ENCODE peak calls at places on chromosomes 16 and 17, in seven cellular contexts. One of them, this sample, is unnamed. For H3K4me1, the result is how much of the 10 kb centered on the place peaks cover.

GRCh38 chr17:5418858-5419355 is 555 bp downstream of the NUP88 start:
- DNase-seq in Peyer's patch: no peak
- DNase-seq in colonic mucosa: peak
- DNase-seq in fibroblast of lung: peak
- DNase-seq in PC-3: peak
- DNase-seq in right lobe of liver: no peak
- DNase-seq in ovary: no peak
- DNase-seq in this sample: peak

GRCh38 chr17:62578757-62579487 is 48.5 kb upstream of the MRC2 start:
- DNase-seq in Peyer's patch: no peak
- DNase-seq in colonic mucosa: no peak
- DNase-seq in fibroblast of lung: no peak
- DNase-seq in PC-3: no peak
- DNase-seq in right lobe of liver: no peak
- DNase-seq in ovary: no peak
- DNase-seq in this sample: no peak

GRCh38 chr16:68473358-68474064 is 25.2 kb upstream of the SMPD3 start:
- DNase-seq in Peyer's patch: peak
- DNase-seq in colonic mucosa: no peak
- DNase-seq in fibroblast of lung: no peak
- DNase-seq in PC-3: no peak
- DNase-seq in right lobe of liver: peak
- DNase-seq in ovary: no peak
- DNase-seq in this sample: no peak

GRCh38 chr17:51487947-51488346 is 227.6 kb downstream of the UTP18 start:
- DNase-seq in Peyer's patch: no peak
- DNase-seq in colonic mucosa: no peak
- DNase-seq in fibroblast of lung: no peak
- DNase-seq in PC-3: peak
- DNase-seq in right lobe of liver: no peak
- DNase-seq in ovary: no peak
- DNase-seq in this sample: no peak

GRCh38 chr17:19383681-19384470 is 3.1 kb downstream of the MFAP4 start:
- DNase-seq in Peyer's patch: no peak
- DNase-seq in colonic mucosa: no peak
- DNase-seq in fibroblast of lung: no peak
- DNase-seq in PC-3: no peak
- DNase-seq in right lobe of liver: no peak
- DNase-seq in ovary: peak
- DNase-seq in this sample: no peak

GRCh38 chr16:75252946-75253911 is 1.8 kb upstream of the BCAR1 start:
- DNase-seq in Peyer's patch: no peak
- DNase-seq in colonic mucosa: no peak
- DNase-seq in fibroblast of lung: peak
- DNase-seq in PC-3: no peak
- DNase-seq in right lobe of liver: peak
- DNase-seq in ovary: peak
- DNase-seq in this sample: peak

GRCh38 chr16:46882304-46882939 is 1.7 kb upstream of the GPT2 start:
- DNase-seq in Peyer's patch: no peak
- DNase-seq in colonic mucosa: no peak
- DNase-seq in fibroblast of lung: no peak
- DNase-seq in PC-3: no peak
- DNase-seq in right lobe of liver: no peak
- DNase-seq in ovary: no peak
- DNase-seq in this sample: no peak

GRCh38 chr17:60326702-60327101 is 65.2 kb downstream of the USP32 start:
- DNase-seq in Peyer's patch: no peak
- DNase-seq in colonic mucosa: no peak
- DNase-seq in fibroblast of lung: no peak
- DNase-seq in PC-3: no peak
- DNase-seq in right lobe of liver: no peak
- DNase-seq in ovary: no peak
- DNase-seq in this sample: no peak

GRCh38 chr16:15836965-15837611 is 19.7 kb downstream of the MYH11 start:
- DNase-seq in Peyer's patch: no peak
- DNase-seq in colonic mucosa: no peak
- DNase-seq in fibroblast of lung: no peak
- DNase-seq in PC-3: no peak
- DNase-seq in right lobe of liver: no peak
- DNase-seq in ovary: no peak
- DNase-seq in this sample: no peak

GRCh38 chr17:4006745-4007211 is 42.5 kb upstream of the ATP2A3 start:
- DNase-seq in Peyer's patch: no peak
- DNase-seq in colonic mucosa: no peak
- DNase-seq in fibroblast of lung: no peak
- DNase-seq in PC-3: no peak
- DNase-seq in right lobe of liver: no peak
- DNase-seq in ovary: no peak
- DNase-seq in this sample: no peak

GRCh38 chr17:19461681-19462080 is 50.6 kb downstream of the RNF112 start:
- DNase-seq in Peyer's patch: no peak
- DNase-seq in colonic mucosa: peak
- DNase-seq in fibroblast of lung: no peak
- DNase-seq in PC-3: no peak
- DNase-seq in right lobe of liver: no peak
- DNase-seq in ovary: no peak
- DNase-seq in this sample: no peak

GRCh38 chr17:37576281-37576680 is 32.9 kb downstream of the SYNRG start:
- DNase-seq in Peyer's patch: no peak
- DNase-seq in colonic mucosa: no peak
- DNase-seq in fibroblast of lung: no peak
- DNase-seq in PC-3: peak
- DNase-seq in right lobe of liver: no peak
- DNase-seq in ovary: no peak
- DNase-seq in this sample: no peak

GRCh38 chr16:89453662-89454321 is 36.6 kb downstream of the ANKRD11 start:
- DNase-seq in Peyer's patch: no peak
- DNase-seq in colonic mucosa: no peak
- DNase-seq in fibroblast of lung: peak
- DNase-seq in PC-3: peak
- DNase-seq in right lobe of liver: no peak
- DNase-seq in ovary: no peak
- DNase-seq in this sample: peak

GRCh38 chr17:49952209-49952911 is 16.6 kb upstream of the DLX4 start:
- DNase-seq in Peyer's patch: peak
- DNase-seq in colonic mucosa: peak
- DNase-seq in fibroblast of lung: peak
- DNase-seq in PC-3: peak
- DNase-seq in right lobe of liver: peak
- DNase-seq in ovary: peak
- DNase-seq in this sample: peak

GRCh38 chr17:40033339-40033738 is 18.1 kb downstream of the CSF3 start:
- DNase-seq in Peyer's patch: no peak
- DNase-seq in colonic mucosa: no peak
- DNase-seq in fibroblast of lung: no peak
- DNase-seq in PC-3: no peak
- DNase-seq in right lobe of liver: no peak
- DNase-seq in ovary: no peak
- DNase-seq in this sample: no peak

GRCh38 chr17:42673885-42674754 is 2.7 kb downstream of the PLEKHH3 start:
- DNase-seq in Peyer's patch: no peak
- DNase-seq in colonic mucosa: peak
- DNase-seq in fibroblast of lung: peak
- DNase-seq in PC-3: no peak
- DNase-seq in right lobe of liver: no peak
- DNase-seq in ovary: peak
- DNase-seq in this sample: peak

GRCh38 chr16:74448990-74449389 is 27.7 kb upstream of the CLEC18B start:
- DNase-seq in Peyer's patch: peak
- DNase-seq in colonic mucosa: peak
- DNase-seq in fibroblast of lung: peak
- DNase-seq in PC-3: peak
- DNase-seq in right lobe of liver: no peak
- DNase-seq in ovary: peak
- DNase-seq in this sample: no peak

GRCh38 chr16:63787014-63787413 is 1334.8 kb downstream of the CDH11 start:
- DNase-seq in Peyer's patch: no peak
- DNase-seq in colonic mucosa: no peak
- DNase-seq in fibroblast of lung: peak
- DNase-seq in PC-3: no peak
- DNase-seq in right lobe of liver: no peak
- DNase-seq in ovary: no peak
- DNase-seq in this sample: no peak

GRCh38 chr17:59435238-59435637 is 103.8 kb downstream of the YPEL2 start:
- DNase-seq in Peyer's patch: no peak
- DNase-seq in colonic mucosa: no peak
- DNase-seq in fibroblast of lung: peak
- DNase-seq in PC-3: peak
- DNase-seq in right lobe of liver: no peak
- DNase-seq in ovary: no peak
- DNase-seq in this sample: no peak

GRCh38 chr16:4058386-4058785 is 57.9 kb downstream of the ADCY9 start:
- DNase-seq in Peyer's patch: no peak
- DNase-seq in colonic mucosa: no peak
- DNase-seq in fibroblast of lung: no peak
- DNase-seq in PC-3: peak
- DNase-seq in right lobe of liver: no peak
- DNase-seq in ovary: no peak
- DNase-seq in this sample: no peak

GRCh38 chr17:41049110-41049509 is 2.0 kb upstream of the KRTAP2-1 start:
- DNase-seq in Peyer's patch: no peak
- DNase-seq in colonic mucosa: no peak
- DNase-seq in fibroblast of lung: peak
- DNase-seq in PC-3: peak
- DNase-seq in right lobe of liver: no peak
- DNase-seq in ovary: no peak
- DNase-seq in this sample: no peak

GRCh38 chr17:56978441-56979090 is 635 bp downstream of the SCPEP1 start:
- DNase-seq in Peyer's patch: no peak
- DNase-seq in colonic mucosa: no peak
- DNase-seq in fibroblast of lung: no peak
- DNase-seq in PC-3: peak
- DNase-seq in right lobe of liver: no peak
- DNase-seq in ovary: no peak
- DNase-seq in this sample: no peak

GRCh38 chr17:44598932-44599297 is 41.6 kb downstream of the FZD2 start:
- DNase-seq in Peyer's patch: no peak
- DNase-seq in colonic mucosa: no peak
- DNase-seq in fibroblast of lung: no peak
- DNase-seq in PC-3: no peak
- DNase-seq in right lobe of liver: no peak
- DNase-seq in ovary: peak
- DNase-seq in this sample: no peak

GRCh38 chr16:54140057-54140787 is 146.4 kb downstream of the IRX3 start:
- DNase-seq in Peyer's patch: no peak
- DNase-seq in colonic mucosa: no peak
- DNase-seq in fibroblast of lung: no peak
- DNase-seq in PC-3: no peak
- DNase-seq in right lobe of liver: no peak
- DNase-seq in ovary: no peak
- DNase-seq in this sample: no peak
- TF ChIP-seq CTCF in Peyer's patch: no peak
- TF ChIP-seq CTCF in colonic mucosa: no peak
- TF ChIP-seq CTCF in fibroblast of lung: no peak
- TF ChIP-seq CTCF in PC-3: no peak
- TF ChIP-seq CTCF in right lobe of liver: no peak
- TF ChIP-seq CTCF in ovary: no peak
- TF ChIP-seq CTCF in this sample: no peak

DNA sequence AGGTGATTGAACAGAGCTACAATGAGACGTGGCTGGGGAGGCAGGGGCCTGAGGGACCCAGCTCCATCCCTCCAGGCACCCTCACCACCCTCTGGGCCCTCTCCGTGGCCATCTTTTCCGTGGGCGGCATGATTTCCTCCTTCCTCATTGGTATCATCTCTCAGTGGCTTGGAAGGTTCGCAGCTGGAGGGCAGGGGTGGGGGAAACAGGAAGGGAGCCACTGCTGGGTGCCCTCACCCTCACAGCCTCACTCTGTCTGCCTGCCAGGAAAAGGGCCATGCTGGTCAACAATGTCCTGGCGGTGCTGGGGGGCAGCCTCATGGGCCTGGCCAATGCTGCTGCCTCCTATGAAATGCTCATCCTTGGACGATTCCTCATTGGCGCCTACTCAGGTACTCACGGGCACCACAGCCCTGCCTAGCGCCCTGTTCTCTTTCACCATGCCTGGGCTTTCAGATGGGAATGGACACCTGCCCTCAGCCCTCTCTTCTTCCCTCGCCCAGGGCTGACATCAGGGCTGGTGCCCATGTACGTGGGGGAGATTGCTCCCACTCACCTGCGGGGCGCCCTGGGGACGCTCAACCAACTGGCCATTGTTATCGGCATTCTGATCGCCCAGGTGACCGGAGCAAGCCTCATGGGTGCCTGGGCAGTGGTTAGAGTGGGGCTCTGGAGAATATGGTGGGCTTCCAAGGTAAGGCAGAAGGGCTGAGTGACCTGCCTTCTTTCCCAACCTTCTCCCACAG is 2.1 kb downstream of the SLC2A4 start:
- DNase-seq in Peyer's patch: no peak
- DNase-seq in colonic mucosa: no peak
- DNase-seq in fibroblast of lung: no peak
- DNase-seq in PC-3: no peak
- DNase-seq in right lobe of liver: no peak
- DNase-seq in ovary: no peak
- DNase-seq in this sample: no peak
- H3K4me3 ChIP-seq in Peyer's patch: peak
- H3K4me3 ChIP-seq in colonic mucosa: no peak
- H3K4me3 ChIP-seq in fibroblast of lung: no peak
- H3K4me3 ChIP-seq in PC-3: no peak
- H3K4me3 ChIP-seq in right lobe of liver: no peak
- H3K4me3 ChIP-seq in ovary: no peak
- H3K4me3 ChIP-seq in this sample: no peak

GRCh38 chr17:28471531-28472342 is 1.7 kb upstream of the SLC13A2 start:
- DNase-seq in Peyer's patch: no peak
- DNase-seq in colonic mucosa: no peak
- DNase-seq in fibroblast of lung: no peak
- DNase-seq in PC-3: peak
- DNase-seq in right lobe of liver: no peak
- DNase-seq in ovary: no peak
- DNase-seq in this sample: peak
- H3K4me1 ChIP-seq in Peyer's patch: under half
- H3K4me1 ChIP-seq in colonic mucosa: under half
- H3K4me1 ChIP-seq in fibroblast of lung: under half
- H3K4me1 ChIP-seq in PC-3: under half
- H3K4me1 ChIP-seq in right lobe of liver: under half
- H3K4me1 ChIP-seq in ovary: under half
- H3K4me1 ChIP-seq in this sample: under half

GRCh38 chr16:24778676-24779075 is 49.2 kb downstream of the TNRC6A start:
- DNase-seq in Peyer's patch: no peak
- DNase-seq in colonic mucosa: no peak
- DNase-seq in fibroblast of lung: peak
- DNase-seq in PC-3: no peak
- DNase-seq in right lobe of liver: no peak
- DNase-seq in ovary: no peak
- DNase-seq in this sample: no peak
- TF ChIP-seq CTCF in Peyer's patch: no peak
- TF ChIP-seq CTCF in colonic mucosa: no peak
- TF ChIP-seq CTCF in fibroblast of lung: no peak
- TF ChIP-seq CTCF in PC-3: no peak
- TF ChIP-seq CTCF in right lobe of liver: no peak
- TF ChIP-seq CTCF in ovary: no peak
- TF ChIP-seq CTCF in this sample: no peak